ENCODE peak calls at places on chromosomes 1 and 21, in eight cellular contexts. K is GM13977; X is fibroblast of villous mesenchyme; J is GM20000; W is T-helper 2 cell; Q is activated CD4-positive, alpha-beta T cell treated with anti-CD3 and anti-CD28 coated beads, Interleukin-2, amount 50 U/mL, for 24 hours; I is nucleus accumbens; O is AG04449. V is an unnamed sample.

GRCh38 chr1:7218210-7218832 is 433.1 kb downstream of the CAMTA1 start:
- DNase-seq in K (peak), X (peak), J (peak), W (no peak), Q (no peak), I (no peak), O (no peak), V (peak)

GRCh38 chr1:183279835-183280234 is 93.8 kb downstream of the LAMC2 start:
- DNase-seq in K (no peak), X (peak), J (no peak), W (no peak), Q (no peak), I (no peak), O (no peak), V (no peak)

GRCh38 chr1:150708595-150708994 is 11.6 kb upstream of the GOLPH3L start:
- DNase-seq in K (peak), X (no peak), J (peak), W (no peak), Q (no peak), I (no peak), O (no peak), V (no peak)

GRCh38 chr1:159929155-159930051 is 4.1 kb upstream of the TAGLN2 start:
- DNase-seq in K (no peak), X (no peak), J (no peak), W (no peak), Q (no peak), I (no peak), O (no peak), V (no peak)

GRCh38 chr1:224784606-224785328 is 144.7 kb upstream of the DNAH14 start:
- DNase-seq in K (no peak), X (peak), J (no peak), W (no peak), Q (no peak), I (no peak), O (peak), V (no peak)

GRCh38 chr1:43237131-43237530 is 32.7 kb upstream of the TMEM125 start:
- DNase-seq in K (no peak), X (no peak), J (no peak), W (no peak), Q (no peak), I (no peak), O (no peak), V (no peak)

GRCh38 chr1:29804181-29804899 is 568.0 kb downstream of the PTPRU start:
- DNase-seq in K (no peak), X (no peak), J (no peak), W (no peak), Q (no peak), I (no peak), O (no peak), V (no peak)

GRCh38 chr1:145846191-145846590 is 761 bp downstream of the NUDT17 start:
- DNase-seq in K (peak), X (peak), J (peak), W (no peak), Q (no peak), I (no peak), O (no peak), V (peak)

GRCh38 chr21:14273736-14274538 is 58.0 kb downstream of the RBM11 start:
- DNase-seq in K (no peak), X (no peak), J (no peak), W (no peak), Q (no peak), I (no peak), O (no peak), V (peak)

GRCh38 chr1:22625262-22625925 is 11.0 kb upstream of the C1QA start:
- DNase-seq in K (no peak), X (peak), J (no peak), W (no peak), Q (no peak), I (no peak), O (no peak), V (no peak)

GRCh38 chr1:7856345-7856744 is 3.5 kb upstream of the UTS2 start:
- DNase-seq in K (no peak), X (peak), J (peak), W (no peak), Q (no peak), I (no peak), O (no peak), V (peak)

GRCh38 chr1:12552951-12553921 is 64.8 kb downstream of the DHRS3 start:
- DNase-seq in K (no peak), X (no peak), J (no peak), W (no peak), Q (no peak), I (no peak), O (no peak), V (no peak)

GRCh38 chr1:9700340-9700739 is 48.8 kb downstream of the PIK3CD start:
- DNase-seq in K (no peak), X (peak), J (no peak), W (no peak), Q (no peak), I (no peak), O (no peak), V (no peak)

GRCh38 chr1:214683596-214683995 is 80.6 kb downstream of the CENPF start:
- DNase-seq in K (no peak), X (no peak), J (no peak), W (no peak), Q (no peak), I (no peak), O (no peak), V (no peak)

GRCh38 chr1:99963041-99963795 is 6.6 kb upstream of the SLC35A3 start:
- DNase-seq in K (no peak), X (peak), J (no peak), W (no peak), Q (no peak), I (no peak), O (no peak), V (no peak)

GRCh38 chr1:40820911-40821693 is 37.5 kb downstream of the KCNQ4 start:
- DNase-seq in K (no peak), X (no peak), J (no peak), W (no peak), Q (no peak), I (peak), O (no peak), V (no peak)

GRCh38 chr1:54114955-54115354 is 37.8 kb downstream of the CDCP2 start:
- DNase-seq in K (no peak), X (no peak), J (no peak), W (no peak), Q (no peak), I (no peak), O (no peak), V (no peak)

GRCh38 chr1:7299329-7299799 is 471.7 kb upstream of the VAMP3 start:
- DNase-seq in K (no peak), X (peak), J (no peak), W (no peak), Q (no peak), I (no peak), O (peak), V (peak)

GRCh38 chr1:111238056-111238795 is 10.7 kb downstream of the CHI3L2 start:
- DNase-seq in K (no peak), X (no peak), J (no peak), W (no peak), Q (no peak), I (no peak), O (no peak), V (no peak)

GRCh38 chr1:65541865-65542264 is 121.4 kb downstream of the LEPR start:
- DNase-seq in K (no peak), X (no peak), J (no peak), W (no peak), Q (no peak), I (no peak), O (no peak), V (no peak)

GRCh38 chr1:78005755-78006154 is 1.0 kb downstream of the DNAJB4 start:
- DNase-seq in K (no peak), X (peak), J (no peak), W (no peak), Q (no peak), I (no peak), O (peak), V (no peak)

GRCh38 chr1:182588460-182589396 is at the start of gene RNASEL:
- DNase-seq in K (peak), X (peak), J (peak), W (no peak), Q (peak), I (peak), O (no peak), V (no peak)

GRCh38 chr1:60596791-60597748 is 485.3 kb upstream of the NFIA start:
- DNase-seq in K (no peak), X (no peak), J (no peak), W (no peak), Q (no peak), I (no peak), O (no peak), V (no peak)